ENCODE peak calls at places on chromosomes 1 and 21, in ten cellular contexts. I is GM04504; D is HTR-8/SVneo; X is stimulated activated naive CD8-positive, alpha-beta T cell treated with anti-CD3 and anti-CD28 coated beads, Interleukin-15, amount 100 ng/mL, for 72 hours; R is T-helper 9 cell; Y is GM19239; V is psoas muscle; N is NCI-H69; G is ecto neural progenitor cell; F is stimulated activated CD8-positive, alpha-beta memory T cell treated with anti-CD3 and anti-CD28 coated beads, Interleukin-7, amount 100 ng/mL, for 1 hour. H is an unnamed sample.

GRCh38 chr1:5811419-5811818 is 180.8 kb downstream of the NPHP4 start:
- DNase-seq in I (no peak), D (no peak), X (no peak), R (no peak), Y (no peak), V (no peak), N (peak; percentile 2), G (no peak), F (no peak), H (no peak)

GRCh38 chr1:188089015-188089414 is 1260.3 kb downstream of the PLA2G4A start:
- DNase-seq in I (no peak), D (no peak), X (no peak), R (no peak), Y (no peak), V (no peak), N (no peak), G (no peak), F (no peak), H (no peak)

GRCh38 chr1:209564904-209565303 is 18.6 kb upstream of the CAMK1G start:
- DNase-seq in I (no peak), D (no peak), X (no peak), R (no peak), Y (no peak), V (no peak), N (peak; percentile 75), G (no peak), F (no peak), H (no peak)

GRCh38 chr1:117683571-117684285 is 77.9 kb downstream of the TENT5C start:
- DNase-seq in I (peak; percentile 40), D (no peak), X (no peak), R (no peak), Y (no peak), V (no peak), N (no peak), G (no peak), F (no peak), H (no peak)

GRCh38 chr1:116373451-116374339 is 651 bp downstream of the ATP1A1 start:
- DNase-seq in I (no peak), D (no peak), X (peak; percentile 70), R (peak; percentile 47), Y (no peak), V (peak; percentile 84), N (peak; percentile 75), G (peak; percentile 82), F (peak; percentile 23), H (peak; percentile 55)

GRCh38 chr1:17586172-17586963 is 46.9 kb downstream of the ARHGEF10L start:
- DNase-seq in I (peak; percentile 80), D (peak; percentile 25), X (no peak), R (no peak), Y (no peak), V (no peak), N (peak; percentile 19), G (no peak), F (no peak), H (no peak)

GRCh38 chr1:35876988-35877387 is 6.0 kb upstream of the AGO1 start:
- DNase-seq in I (no peak), D (no peak), X (no peak), R (no peak), Y (no peak), V (no peak), N (no peak), G (no peak), F (no peak), H (no peak)

GRCh38 chr1:18155881-18156385 is 48.3 kb downstream of the IGSF21 start:
- DNase-seq in I (no peak), D (no peak), X (no peak), R (no peak), Y (no peak), V (no peak), N (peak; percentile 77), G (no peak), F (no peak), H (no peak)

GRCh38 chr1:41377397-41377796 is 16.2 kb downstream of the FOXO6 start:
- DNase-seq in I (no peak), D (no peak), X (no peak), R (no peak), Y (no peak), V (no peak), N (peak; percentile 65), G (no peak), F (no peak), H (no peak)

GRCh38 chr1:205986848-205987247 is 16.3 kb downstream of the RAB7B start:
- DNase-seq in I (no peak), D (no peak), X (no peak), R (no peak), Y (no peak), V (no peak), N (no peak), G (no peak), F (no peak), H (no peak)

GRCh38 chr21:15301014-15301413 is 236.2 kb upstream of the NRIP1 start:
- DNase-seq in I (no peak), D (no peak), X (no peak), R (no peak), Y (no peak), V (no peak), N (peak; percentile 29), G (no peak), F (no peak), H (no peak)

GRCh38 chr1:207049974-207050391 is 1.0 kb downstream of the YOD1 start:
- DNase-seq in I (no peak), D (no peak), X (peak; percentile 26), R (peak; percentile 22), Y (peak; percentile 27), V (no peak), N (peak; percentile 68), G (no peak), F (peak; percentile 20), H (peak; percentile 65)

GRCh38 chr1:154574715-154575114 is 7.1 kb downstream of the CHRNB2 start:
- DNase-seq in I (peak; percentile 8), D (no peak), X (no peak), R (no peak), Y (no peak), V (no peak), N (peak; percentile 49), G (no peak), F (no peak), H (no peak)

GRCh38 chr21:42414928-42415769 is 11.4 kb downstream of the UBASH3A start:
- DNase-seq in I (no peak), D (peak; percentile 84), X (peak; percentile 83), R (peak; percentile 84), Y (peak; percentile 65), V (no peak), N (no peak), G (no peak), F (peak; percentile 73), H (peak; percentile 80)

GRCh38 chr1:244221961-244222360 is 170.9 kb downstream of the ZBTB18 start:
- DNase-seq in I (no peak), D (no peak), X (no peak), R (no peak), Y (no peak), V (no peak), N (no peak), G (no peak), F (no peak), H (no peak)

GRCh38 chr1:33410091-33410701 is 20.7 kb downstream of the PHC2 start:
- DNase-seq in I (peak; percentile 64), D (no peak), X (no peak), R (no peak), Y (no peak), V (no peak), N (peak; percentile 68), G (peak; percentile 72), F (no peak), H (no peak)

GRCh38 chr1:225754940-225755635 is 22.5 kb upstream of the SRP9 start:
- DNase-seq in I (peak; percentile 80), D (no peak), X (no peak), R (no peak), Y (no peak), V (no peak), N (no peak), G (no peak), F (no peak), H (no peak)

GRCh38 chr1:64691631-64692030 is 53.2 kb upstream of the RAVER2 start:
- DNase-seq in I (no peak), D (no peak), X (no peak), R (no peak), Y (no peak), V (no peak), N (no peak), G (no peak), F (no peak), H (no peak)

GRCh38 chr1:9280015-9280860 is 12.5 kb upstream of the SPSB1 start:
- DNase-seq in I (peak; percentile 84), D (peak; percentile 79), X (peak; percentile 55), R (no peak), Y (no peak), V (peak; percentile 88), N (peak; percentile 12), G (no peak), F (no peak), H (no peak)

GRCh38 chr1:87852410-87853202 is 523.9 kb downstream of the LMO4 start:
- DNase-seq in I (no peak), D (no peak), X (no peak), R (no peak), Y (no peak), V (no peak), N (no peak), G (no peak), F (no peak), H (no peak)

GRCh38 chr1:7285856-7286454 is 485.1 kb upstream of the VAMP3 start:
- DNase-seq in I (no peak), D (no peak), X (no peak), R (no peak), Y (no peak), V (no peak), N (no peak), G (no peak), F (no peak), H (no peak)

GRCh38 chr1:227388771-227389170 is 70.5 kb upstream of the CDC42BPA start:
- DNase-seq in I (no peak), D (no peak), X (no peak), R (no peak), Y (no peak), V (no peak), N (no peak), G (no peak), F (no peak), H (no peak)

GRCh38 chr21:34796518-34797201 is 127.9 kb downstream of the CLIC6 start:
- DNase-seq in I (no peak), D (no peak), X (no peak), R (no peak), Y (no peak), V (no peak), N (peak; percentile 39), G (no peak), F (no peak), H (no peak)

GRCh38 chr1:62126595-62127290 is 67.9 kb upstream of the L1TD1 start:
- DNase-seq in I (no peak), D (no peak), X (no peak), R (no peak), Y (no peak), V (no peak), N (no peak), G (no peak), F (no peak), H (no peak)

H was measured in GM06990.